ENCODE peak calls at places on chromosomes 2 and 18, in four cellular contexts. G, N, Z and O are unnamed samples.

GRCh38 chr2:120509213-120509815 is 163.4 kb downstream of the INHBB start:
- DNase-seq in G (no peak), N (no peak), Z (no peak), O (no peak)

GRCh38 chr2:217978536-217979150 is 24.2 kb downstream of the TNS1 start:
- DNase-seq in G (peak; percentile 72), N (no peak), Z (no peak), O (no peak)

GRCh38 chr2:100242891-100243670 is 79.2 kb downstream of the LONRF2 start:
- DNase-seq in G (peak; percentile 87), N (peak; percentile 34), Z (peak; percentile 49), O (no peak)

GRCh38 chr2:85243101-85244072 is 84.4 kb downstream of the TGOLN2 start:
- DNase-seq in G (peak; percentile 78), N (peak; percentile 63), Z (peak; percentile 27), O (no peak)

GRCh38 chr18:58309610-58310239 is 265.7 kb downstream of the NEDD4L start:
- DNase-seq in G (no peak), N (peak; percentile 43), Z (no peak), O (no peak)

GRCh38 chr18:7697306-7697705 is 130.2 kb downstream of the PTPRM start:
- DNase-seq in G (no peak), N (no peak), Z (no peak), O (no peak)

GRCh38 chr2:9699139-9699823 is 68.5 kb upstream of the YWHAQ start:
- DNase-seq in G (no peak), N (no peak), Z (peak; percentile 87), O (peak; percentile 52)

GRCh38 chr18:31772699-31773098 is 12.0 kb upstream of the SLC25A52 start:
- DNase-seq in G (no peak), N (no peak), Z (no peak), O (no peak)

GRCh38 chr2:58594175-58594574 is 353.1 kb upstream of the FANCL start:
- DNase-seq in G (no peak), N (no peak), Z (no peak), O (no peak)

GRCh38 chr18:47415888-47416287 is 164.4 kb upstream of the SKOR2 start:
- DNase-seq in G (no peak), N (no peak), Z (no peak), O (no peak)

GRCh38 chr2:60984717-60985116 is 32.8 kb upstream of the PEX13 start:
- DNase-seq in G (no peak), N (no peak), Z (no peak), O (no peak)

GRCh38 chr2:235116885-235117492 is 165.2 kb downstream of the SH3BP4 start:
- DNase-seq in G (no peak), N (no peak), Z (peak; percentile 53), O (peak; percentile 10)

GRCh38 chr2:112686348-112687217 is 34.2 kb upstream of the NT5DC4 start:
- DNase-seq in G (no peak), N (no peak), Z (no peak), O (no peak)

GRCh38 chr2:239326831-239327535 is 73.8 kb downstream of the HDAC4 start:
- DNase-seq in G (peak; percentile 39), N (peak; percentile 89), Z (peak; percentile 33), O (no peak)

GRCh38 chr2:161576421-161576820 is 47.8 kb upstream of the SLC4A10 start:
- DNase-seq in G (no peak), N (no peak), Z (peak; percentile 2), O (no peak)

GRCh38 chr2:219684721-219685689 is 57.6 kb downstream of the SLC4A3 start:
- DNase-seq in G (peak; percentile 86), N (peak; percentile 49), Z (peak; percentile 89), O (peak; percentile 60)

GRCh38 chr2:214217599-214217998 is 193.3 kb upstream of the VWC2L start:
- DNase-seq in G (no peak), N (no peak), Z (no peak), O (no peak)

GRCh38 chr2:20421336-20421987 is 25.4 kb upstream of the RHOB start:
- DNase-seq in G (no peak), N (no peak), Z (no peak), O (no peak)

GRCh38 chr2:16129716-16130540 is 189.6 kb downstream of the MYCN start:
- DNase-seq in G (no peak), N (no peak), Z (no peak), O (no peak)

GRCh38 chr2:71630110-71630967 is 177.0 kb downstream of the DYSF start:
- DNase-seq in G (no peak), N (no peak), Z (no peak), O (no peak)

GRCh38 chr18:48735070-48735676 is 196.3 kb downstream of the CTIF start:
- DNase-seq in G (no peak), N (no peak), Z (peak; percentile 39), O (no peak)

GRCh38 chr18:50644146-50644545 is 84.3 kb downstream of the MAPK4 start:
- DNase-seq in G (no peak), N (no peak), Z (no peak), O (no peak)

GRCh38 chr2:36380624-36381481 is 25.3 kb downstream of the CRIM1 start:
- DNase-seq in G (peak; percentile 71), N (no peak), Z (peak; percentile 33), O (no peak)

GRCh38 chr18:26863921-26864497 is 1.5 kb downstream of the AQP4 start:
- DNase-seq in G (peak; percentile 62), N (no peak), Z (no peak), O (no peak)

GRCh38 chr18:26862084-26862483 is 3.4 kb downstream of the AQP4 start:
- DNase-seq in G (no peak), N (no peak), Z (no peak), O (no peak)

GRCh38 chr18:26865557-26865956 is at the start of gene AQP4:
- DNase-seq in G (peak; percentile 82), N (peak; percentile 79), Z (no peak), O (no peak)

GRCh38 chr18:26864658-26865057 is 849 bp downstream of the AQP4 start:
- DNase-seq in G (peak; percentile 64), N (no peak), Z (no peak), O (no peak)

DNA sequence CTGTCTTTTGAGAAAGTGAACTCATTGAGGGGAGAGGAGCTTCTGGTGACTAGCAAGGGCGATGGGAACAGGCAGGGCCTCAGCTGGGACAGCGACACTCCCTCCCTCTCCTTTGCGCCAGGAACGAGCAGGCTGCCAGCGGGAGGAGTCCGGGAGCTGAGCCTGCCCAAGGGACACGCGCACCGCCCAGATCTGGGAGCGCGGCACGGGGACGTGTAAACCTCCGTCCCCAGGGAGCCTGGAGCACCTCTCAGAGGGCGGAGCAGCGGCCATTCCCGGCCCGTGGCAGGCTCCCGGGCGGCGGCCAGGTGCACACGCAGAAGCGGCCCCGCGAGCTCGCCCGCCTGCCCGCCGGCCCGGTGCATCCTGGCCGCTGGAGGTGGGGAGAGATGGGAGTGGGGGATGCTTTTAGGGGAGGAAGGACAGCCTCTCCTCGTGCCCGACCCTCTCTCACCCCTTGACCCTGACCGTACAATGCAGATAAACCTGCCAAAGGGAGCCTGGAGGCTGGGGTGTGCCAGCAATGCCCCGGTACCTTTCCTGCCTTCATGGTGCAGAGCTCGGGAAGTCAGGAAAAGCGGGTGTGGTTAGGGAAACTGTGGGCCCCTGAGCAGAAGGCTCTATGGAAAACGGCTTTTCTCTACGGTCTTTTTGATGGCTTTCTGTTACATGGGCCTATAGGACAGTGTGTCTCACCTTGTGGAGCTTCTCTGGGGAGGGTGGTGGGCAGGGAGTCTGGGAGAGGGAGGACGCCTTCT is 2.2 kb downstream of the AQP4 start:
- DNase-seq in G (peak; percentile 94), N (peak; percentile 90), Z (no peak), O (no peak)
- H3K4me3 ChIP-seq in G (peak overlapping the region; percentile 39), N (peak overlapping the region; percentile 57), Z (no peak overlapping the region), O (no peak overlapping the region)

GRCh38 chr2:70090706-70091334 is 3.5 kb downstream of the PCBP1 start:
- DNase-seq in G (no peak), N (no peak), Z (no peak), O (no peak)
- H3K4me3 ChIP-seq in G (no peak overlapping the region), N (no peak overlapping the region), Z (no peak overlapping the region), O (no peak overlapping the region)

DNA sequence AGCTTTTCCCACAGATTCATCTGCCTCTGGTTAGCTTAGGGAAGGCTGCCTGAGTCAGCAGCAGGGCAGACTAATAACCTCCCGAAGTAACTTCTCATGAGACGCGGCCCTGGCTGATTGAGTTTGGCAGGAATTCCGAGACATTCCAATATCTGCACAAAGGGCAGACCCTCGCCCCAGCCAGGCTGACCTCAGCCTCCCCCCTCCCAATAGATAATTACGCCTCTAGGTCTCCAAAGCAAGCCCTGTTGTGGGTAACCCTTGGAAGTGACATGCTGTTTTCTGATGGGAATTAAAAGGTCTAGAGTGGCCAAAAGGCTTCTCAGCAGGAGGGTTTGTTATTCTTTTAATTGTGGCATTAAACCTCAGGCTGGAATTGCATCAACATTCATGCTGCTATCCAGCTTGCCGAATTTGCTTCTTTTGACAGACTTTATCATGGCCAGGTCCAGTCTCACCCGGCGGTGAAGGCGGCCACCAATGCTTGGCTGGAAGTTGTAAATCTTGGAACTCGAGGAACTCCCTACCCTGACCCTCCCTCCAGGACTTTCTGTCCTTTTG is 98.0 kb upstream of the SLC14A2 start:
- DNase-seq in G (no peak), N (peak; percentile 67), Z (peak; percentile 84), O (no peak)
- H3K4me3 ChIP-seq in G (no peak overlapping the region), N (no peak overlapping the region), Z (no peak overlapping the region), O (no peak overlapping the region)

GRCh38 chr2:176106636-176107539 is at the start of gene HOXD11:
- DNase-seq in G (no peak), N (no peak), Z (peak; percentile 72), O (no peak)

GRCh38 chr2:176104338-176105077 is 2.6 kb upstream of the HOXD11 start:
- DNase-seq in G (no peak), N (no peak), Z (peak; percentile 54), O (no peak)

GRCh38 chr2:176103634-176104337 is 3.3 kb upstream of the HOXD11 start:
- DNase-seq in G (no peak), N (no peak), Z (no peak), O (no peak)

GRCh38 chr2:176105727-176106635 is 1.1 kb upstream of the HOXD11 start:
- DNase-seq in G (no peak), N (no peak), Z (no peak), O (no peak)

DNA sequence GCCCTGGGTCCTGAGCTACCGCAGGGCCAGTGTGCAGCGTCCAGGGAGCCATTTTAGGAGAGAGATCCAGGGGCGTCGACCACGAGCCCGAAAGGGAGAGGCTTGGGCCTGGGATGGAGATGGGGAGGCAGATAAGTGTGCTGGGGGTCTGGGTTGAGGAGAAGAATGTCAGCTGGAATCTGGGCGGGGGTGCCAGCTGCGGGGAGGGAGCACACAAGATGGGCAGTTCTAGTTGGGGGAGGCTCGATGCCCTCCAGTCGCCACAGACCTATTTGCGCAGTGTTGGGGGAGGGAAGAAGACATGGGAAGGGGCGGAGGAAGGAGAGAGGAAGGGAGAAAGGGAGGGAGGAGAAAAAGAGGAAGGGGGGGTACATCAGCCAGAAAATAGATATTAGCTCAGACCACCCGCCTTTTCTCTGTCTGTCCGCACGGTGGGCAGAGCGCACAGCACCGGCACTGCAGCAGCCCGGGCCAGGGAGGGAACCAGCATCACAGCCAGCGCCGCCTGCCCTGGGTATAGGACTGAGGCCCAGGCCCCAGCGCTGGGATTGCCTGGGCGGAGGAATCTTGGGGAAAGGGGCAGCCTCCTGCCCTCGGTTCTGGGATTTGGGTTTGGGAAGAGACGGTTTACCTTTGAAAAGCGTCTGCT is 1.9 kb upstream of the HOXD11 start:
- DNase-seq in G (no peak), N (no peak), Z (no peak), O (no peak)
- H3K4me3 ChIP-seq in G (no peak overlapping the region), N (peak overlapping the region; percentile 9), Z (no peak overlapping the region), O (no peak overlapping the region)